ENCODE peak calls at places on chromosomes 6 and 20, in five cellular contexts. P is colonic mucosa; H is G401; C is activated T-helper 1 cell treated with Interleukin-2 at 50 U/mL for 16 hours; J is activated T-helper 2 cell treated with anti-CD3 and anti-CD28 coated beads, Interferon-gamma antibody, Interleukin-2, Interleukin-4, amounts not matched to agents 10 μg/mL and 5 μg/mL and 100 μg/mL, durations not matched to agents 14 hours and 24 hours and 36 hours. S is an unnamed sample.

GRCh38 chr20:63461364-63461763 is 11.1 kb downstream of the KCNQ2 start:
- DNase-seq in P (no peak), H (no peak), C (no peak), J (no peak), S (no peak)

GRCh38 chr20:60906555-60906954 is 345.5 kb upstream of the CDH4 start:
- DNase-seq in P (no peak), H (no peak), C (no peak), J (no peak), S (no peak)

GRCh38 chr6:74015427-74015826 is 319.4 kb downstream of the CD109 start:
- DNase-seq in P (no peak), H (no peak), C (no peak), J (no peak), S (no peak)

GRCh38 chr6:38897507-38897906 is 151.1 kb upstream of the GLP1R start:
- DNase-seq in P (no peak), H (no peak), C (no peak), J (no peak), S (no peak)

GRCh38 chr20:12110711-12111110 is 193.0 kb downstream of the BTBD3 start:
- DNase-seq in P (no peak), H (no peak), C (no peak), J (no peak), S (no peak)

GRCh38 chr6:4441981-4442434 is 306.6 kb upstream of the ECI2 start:
- DNase-seq in P (no peak), H (no peak), C (no peak), J (no peak), S (no peak)

GRCh38 chr20:10304474-10305046 is 85.9 kb downstream of the SNAP25 start:
- DNase-seq in P (no peak), H (no peak), C (no peak), J (no peak), S (no peak)

GRCh38 chr6:107716688-107717089 is 107.4 kb downstream of the SCML4 start:
- DNase-seq in P (no peak), H (no peak), C (peak; percentile 56), J (peak; percentile 77), S (no peak)

GRCh38 chr20:40962733-40963504 is 65.7 kb upstream of the TOP1 start:
- DNase-seq in P (peak; percentile 74), H (peak; percentile 68), C (peak; percentile 60), J (peak; percentile 64), S (peak; percentile 60)

GRCh38 chr6:43367245-43367984 is 2.0 kb downstream of the ZNF318 start:
- DNase-seq in P (no peak), H (no peak), C (no peak), J (no peak), S (no peak)

S was measured in erythroblast.